ENCODE peak calls at places on chromosomes 3 and 15, in ten cellular contexts. One of them, this sample, is unnamed.

GRCh38 chr3:58323795-58324674 is 8.7 kb upstream of the PXK start:
- DNase-seq in esophagus muscularis mucosa: no peak
- DNase-seq in sigmoid colon: no peak
- DNase-seq in stomach: no peak
- DNase-seq in tibial nerve: no peak
- DNase-seq in right lobe of liver: no peak
- DNase-seq in thyroid gland: no peak
- DNase-seq in ovary: no peak
- DNase-seq in A549: no peak
- DNase-seq in H1: no peak
- DNase-seq in this sample: no peak

GRCh38 chr3:38117163-38117716 is 19.7 kb downstream of the ACAA1 start:
- DNase-seq in esophagus muscularis mucosa: no peak
- DNase-seq in sigmoid colon: peak; percentile 64
- DNase-seq in stomach: peak; percentile 59
- DNase-seq in tibial nerve: no peak
- DNase-seq in right lobe of liver: peak; percentile 90
- DNase-seq in thyroid gland: no peak
- DNase-seq in ovary: no peak
- DNase-seq in A549: no peak
- DNase-seq in H1: no peak
- DNase-seq in this sample: peak; percentile 72

GRCh38 chr3:186772281-186772885 is 11.0 kb upstream of the EIF4A2 start:
- DNase-seq in esophagus muscularis mucosa: no peak
- DNase-seq in sigmoid colon: no peak
- DNase-seq in stomach: no peak
- DNase-seq in tibial nerve: no peak
- DNase-seq in right lobe of liver: no peak
- DNase-seq in thyroid gland: no peak
- DNase-seq in ovary: no peak
- DNase-seq in A549: no peak
- DNase-seq in H1: no peak
- DNase-seq in this sample: no peak

GRCh38 chr3:195596648-195597628 is 13.2 kb upstream of the APOD start:
- DNase-seq in esophagus muscularis mucosa: no peak
- DNase-seq in sigmoid colon: peak; percentile 50
- DNase-seq in stomach: no peak
- DNase-seq in tibial nerve: no peak
- DNase-seq in right lobe of liver: no peak
- DNase-seq in thyroid gland: no peak
- DNase-seq in ovary: no peak
- DNase-seq in A549: no peak
- DNase-seq in H1: no peak
- DNase-seq in this sample: no peak

GRCh38 chr3:158105124-158105709 is 1.0 kb downstream of the SHOX2 start:
- DNase-seq in esophagus muscularis mucosa: no peak
- DNase-seq in sigmoid colon: no peak
- DNase-seq in stomach: no peak
- DNase-seq in tibial nerve: no peak
- DNase-seq in right lobe of liver: no peak
- DNase-seq in thyroid gland: no peak
- DNase-seq in ovary: no peak
- DNase-seq in A549: peak; percentile 19
- DNase-seq in H1: no peak
- DNase-seq in this sample: no peak

GRCh38 chr3:52694528-52695189 is 8.8 kb downstream of the GNL3 start:
- DNase-seq in esophagus muscularis mucosa: no peak
- DNase-seq in sigmoid colon: no peak
- DNase-seq in stomach: no peak
- DNase-seq in tibial nerve: no peak
- DNase-seq in right lobe of liver: no peak
- DNase-seq in thyroid gland: no peak
- DNase-seq in ovary: no peak
- DNase-seq in A549: no peak
- DNase-seq in H1: no peak
- DNase-seq in this sample: no peak

GRCh38 chr3:87228316-87228715 is 1.2 kb downstream of the CHMP2B start:
- DNase-seq in esophagus muscularis mucosa: no peak
- DNase-seq in sigmoid colon: no peak
- DNase-seq in stomach: no peak
- DNase-seq in tibial nerve: no peak
- DNase-seq in right lobe of liver: no peak
- DNase-seq in thyroid gland: no peak
- DNase-seq in ovary: no peak
- DNase-seq in A549: no peak
- DNase-seq in H1: no peak
- DNase-seq in this sample: no peak

GRCh38 chr15:77569647-77570186 is 63.0 kb downstream of the LINGO1 start:
- DNase-seq in esophagus muscularis mucosa: no peak
- DNase-seq in sigmoid colon: no peak
- DNase-seq in stomach: no peak
- DNase-seq in tibial nerve: no peak
- DNase-seq in right lobe of liver: no peak
- DNase-seq in thyroid gland: no peak
- DNase-seq in ovary: peak; percentile 59
- DNase-seq in A549: no peak
- DNase-seq in H1: no peak
- DNase-seq in this sample: no peak

GRCh38 chr3:195566797-195567196 is 16.9 kb downstream of the APOD start:
- DNase-seq in esophagus muscularis mucosa: no peak
- DNase-seq in sigmoid colon: no peak
- DNase-seq in stomach: no peak
- DNase-seq in tibial nerve: no peak
- DNase-seq in right lobe of liver: no peak
- DNase-seq in thyroid gland: no peak
- DNase-seq in ovary: no peak
- DNase-seq in A549: no peak
- DNase-seq in H1: no peak
- DNase-seq in this sample: no peak

GRCh38 chr15:40594429-40594836 is 384 bp downstream of the KNL1 start:
- DNase-seq in esophagus muscularis mucosa: peak; percentile 89
- DNase-seq in sigmoid colon: peak; percentile 67
- DNase-seq in stomach: no peak
- DNase-seq in tibial nerve: no peak
- DNase-seq in right lobe of liver: peak; percentile 74
- DNase-seq in thyroid gland: peak; percentile 54
- DNase-seq in ovary: no peak
- DNase-seq in A549: peak; percentile 58
- DNase-seq in H1: peak; percentile 17
- DNase-seq in this sample: peak; percentile 41

GRCh38 chr3:45067486-45067885 is 41.4 kb downstream of the CLEC3B start:
- DNase-seq in esophagus muscularis mucosa: no peak
- DNase-seq in sigmoid colon: no peak
- DNase-seq in stomach: no peak
- DNase-seq in tibial nerve: no peak
- DNase-seq in right lobe of liver: no peak
- DNase-seq in thyroid gland: no peak
- DNase-seq in ovary: no peak
- DNase-seq in A549: no peak
- DNase-seq in H1: no peak
- DNase-seq in this sample: no peak
- H3K27ac ChIP-seq in esophagus muscularis mucosa: no peak overlapping the region
- H3K27ac ChIP-seq in sigmoid colon: no peak overlapping the region
- H3K27ac ChIP-seq in stomach: no peak overlapping the region
- H3K27ac ChIP-seq in tibial nerve: no peak overlapping the region
- H3K27ac ChIP-seq in right lobe of liver: no peak overlapping the region
- H3K27ac ChIP-seq in thyroid gland: no peak overlapping the region
- H3K27ac ChIP-seq in ovary: no peak overlapping the region
- H3K27ac ChIP-seq in A549: no peak overlapping the region
- H3K27ac ChIP-seq in H1: no peak overlapping the region
- H3K27ac ChIP-seq in this sample: no peak overlapping the region

DNA sequence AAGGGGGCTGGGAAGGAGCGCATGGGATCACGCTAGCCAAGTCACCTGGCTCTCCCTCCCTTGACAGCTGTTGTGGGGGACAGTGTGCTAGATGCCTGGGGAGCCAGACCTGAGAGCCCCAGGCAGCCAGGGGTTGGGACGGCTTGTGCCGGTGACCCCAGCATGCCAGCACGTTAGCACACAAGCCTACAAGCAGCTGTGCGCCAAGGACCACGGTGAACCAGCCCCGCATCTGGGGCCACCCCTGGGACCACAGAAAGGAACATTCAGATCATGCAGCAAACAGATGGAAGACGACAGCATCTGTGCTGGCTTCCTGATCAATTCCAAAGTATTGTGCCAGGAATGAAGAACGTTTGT is 64.8 kb downstream of the NTRK3 start:
- DNase-seq in esophagus muscularis mucosa: no peak
- DNase-seq in sigmoid colon: no peak
- DNase-seq in stomach: no peak
- DNase-seq in tibial nerve: no peak
- DNase-seq in right lobe of liver: no peak
- DNase-seq in thyroid gland: no peak
- DNase-seq in ovary: no peak
- DNase-seq in A549: no peak
- DNase-seq in H1: no peak
- DNase-seq in this sample: no peak
- H3K4me3 ChIP-seq in esophagus muscularis mucosa: no peak overlapping the region
- H3K4me3 ChIP-seq in sigmoid colon: no peak overlapping the region
- H3K4me3 ChIP-seq in stomach: no peak overlapping the region
- H3K4me3 ChIP-seq in tibial nerve: no peak overlapping the region
- H3K4me3 ChIP-seq in right lobe of liver: no peak overlapping the region
- H3K4me3 ChIP-seq in thyroid gland: no peak overlapping the region
- H3K4me3 ChIP-seq in ovary: no peak overlapping the region
- H3K4me3 ChIP-seq in A549: no peak overlapping the region
- H3K4me3 ChIP-seq in H1: no peak overlapping the region
- H3K4me3 ChIP-seq in this sample: no peak overlapping the region

GRCh38 chr3:44628716-44629115 is 3.9 kb downstream of the ZNF197 start:
- DNase-seq in esophagus muscularis mucosa: no peak
- DNase-seq in sigmoid colon: no peak
- DNase-seq in stomach: no peak
- DNase-seq in tibial nerve: no peak
- DNase-seq in right lobe of liver: no peak
- DNase-seq in thyroid gland: no peak
- DNase-seq in ovary: no peak
- DNase-seq in A549: no peak
- DNase-seq in H1: no peak
- DNase-seq in this sample: no peak

DNA sequence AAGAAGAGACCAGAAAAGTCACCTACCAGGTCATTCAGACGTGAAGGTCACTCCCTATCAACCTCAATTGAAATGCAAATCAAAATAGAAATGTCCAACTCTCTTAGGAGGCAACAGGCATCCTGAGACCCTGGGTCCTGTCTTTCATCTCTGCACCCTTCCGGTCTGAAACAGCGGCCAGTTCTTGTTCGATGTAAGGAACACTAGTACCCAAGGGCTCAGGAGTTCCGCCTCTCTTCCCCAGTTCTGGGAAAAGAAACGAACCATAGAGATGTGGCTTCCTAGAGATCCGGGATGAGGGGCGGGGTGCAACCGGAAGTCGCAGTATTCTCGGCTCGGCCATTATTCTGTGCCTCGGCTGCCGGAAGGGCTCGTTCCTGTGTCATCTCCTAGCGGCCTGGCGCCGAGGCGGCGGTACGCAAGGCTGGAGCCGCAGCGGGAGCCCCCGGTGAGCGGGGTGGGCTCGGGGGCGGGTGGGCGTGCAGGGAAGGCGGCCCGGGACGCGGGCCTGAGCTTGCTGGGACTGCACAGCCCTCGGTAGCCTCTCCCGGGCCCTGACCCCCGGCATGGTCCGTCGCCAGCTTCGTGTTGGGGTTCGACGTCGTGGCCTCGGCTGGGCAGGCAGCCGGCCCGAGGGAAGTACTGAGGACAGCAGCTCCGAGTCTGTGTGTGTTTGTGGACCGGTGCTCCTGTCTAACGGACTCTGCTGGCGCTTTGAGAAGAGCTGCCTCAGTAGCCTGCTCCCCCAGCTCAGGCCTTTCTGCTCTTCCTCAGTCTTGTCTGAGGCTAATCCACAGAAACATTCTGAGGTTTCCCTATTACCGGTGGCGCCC is at the start of gene ZNF197:
- DNase-seq in esophagus muscularis mucosa: peak; percentile 95
- DNase-seq in sigmoid colon: peak; percentile 93
- DNase-seq in stomach: peak; percentile 82
- DNase-seq in tibial nerve: peak; percentile 59
- DNase-seq in right lobe of liver: peak; percentile 87
- DNase-seq in thyroid gland: peak; percentile 89
- DNase-seq in ovary: peak; percentile 85
- DNase-seq in A549: peak; percentile 88
- DNase-seq in H1: peak; percentile 74
- DNase-seq in this sample: peak; percentile 91
- TF ChIP-seq POLR2A in esophagus muscularis mucosa: no peak
- TF ChIP-seq POLR2A in sigmoid colon: no peak
- TF ChIP-seq POLR2A in stomach: no peak
- TF ChIP-seq POLR2A in tibial nerve: no peak
- TF ChIP-seq POLR2A in right lobe of liver: peak; percentile 47
- TF ChIP-seq POLR2A in thyroid gland: no peak
- TF ChIP-seq POLR2A in ovary: no peak
- TF ChIP-seq POLR2A in A549: peak; percentile 13
- TF ChIP-seq POLR2A in H1: peak; percentile 68
- TF ChIP-seq POLR2A in this sample: peak; percentile 20

GRCh38 chr3:20083253-20083652 is 43.0 kb downstream of the KAT2B start:
- DNase-seq in esophagus muscularis mucosa: no peak
- DNase-seq in sigmoid colon: no peak
- DNase-seq in stomach: no peak
- DNase-seq in tibial nerve: no peak
- DNase-seq in right lobe of liver: no peak
- DNase-seq in thyroid gland: no peak
- DNase-seq in ovary: no peak
- DNase-seq in A549: no peak
- DNase-seq in H1: no peak
- DNase-seq in this sample: no peak

GRCh38 chr3:20080956-20081554 is 40.8 kb downstream of the KAT2B start:
- DNase-seq in esophagus muscularis mucosa: no peak
- DNase-seq in sigmoid colon: peak; percentile 66
- DNase-seq in stomach: peak; percentile 68
- DNase-seq in tibial nerve: no peak
- DNase-seq in right lobe of liver: peak; percentile 94
- DNase-seq in thyroid gland: peak; percentile 54
- DNase-seq in ovary: no peak
- DNase-seq in A549: peak; percentile 12
- DNase-seq in H1: no peak
- DNase-seq in this sample: peak; percentile 88

GRCh38 chr3:20078194-20078709 is 38.0 kb downstream of the KAT2B start:
- DNase-seq in esophagus muscularis mucosa: no peak
- DNase-seq in sigmoid colon: no peak
- DNase-seq in stomach: no peak
- DNase-seq in tibial nerve: no peak
- DNase-seq in right lobe of liver: no peak
- DNase-seq in thyroid gland: no peak
- DNase-seq in ovary: no peak
- DNase-seq in A549: no peak
- DNase-seq in H1: no peak
- DNase-seq in this sample: no peak

GRCh38 chr3:20079621-20080020 is 39.4 kb downstream of the KAT2B start:
- DNase-seq in esophagus muscularis mucosa: no peak
- DNase-seq in sigmoid colon: no peak
- DNase-seq in stomach: no peak
- DNase-seq in tibial nerve: no peak
- DNase-seq in right lobe of liver: no peak
- DNase-seq in thyroid gland: no peak
- DNase-seq in ovary: no peak
- DNase-seq in A549: no peak
- DNase-seq in H1: no peak
- DNase-seq in this sample: no peak

DNA sequence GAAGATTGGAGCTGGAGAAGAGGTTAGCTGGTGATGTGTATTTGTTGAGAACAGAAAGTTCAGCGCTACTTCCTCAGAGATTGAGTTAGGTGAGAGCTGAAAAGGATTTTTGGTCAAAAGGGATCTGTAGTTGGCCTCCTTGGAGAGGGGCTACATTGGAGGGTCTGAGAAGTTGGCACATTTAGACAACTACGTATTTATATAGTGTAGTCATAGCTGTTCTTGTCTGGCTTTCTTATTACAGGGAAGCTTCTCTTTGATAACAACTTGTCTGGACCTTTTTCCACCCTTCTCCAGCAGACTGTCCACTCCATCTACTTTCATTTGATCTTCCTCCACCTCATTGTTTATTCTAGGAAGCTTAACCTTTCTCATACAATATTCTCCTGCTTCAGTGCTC is 43.7 kb downstream of the KAT2B start:
- DNase-seq in esophagus muscularis mucosa: no peak
- DNase-seq in sigmoid colon: no peak
- DNase-seq in stomach: no peak
- DNase-seq in tibial nerve: no peak
- DNase-seq in right lobe of liver: no peak
- DNase-seq in thyroid gland: no peak
- DNase-seq in ovary: no peak
- DNase-seq in A549: no peak
- DNase-seq in H1: no peak
- DNase-seq in this sample: no peak
- H3K27ac ChIP-seq in esophagus muscularis mucosa: no peak overlapping the region
- H3K27ac ChIP-seq in sigmoid colon: no peak overlapping the region
- H3K27ac ChIP-seq in stomach: no peak overlapping the region
- H3K27ac ChIP-seq in tibial nerve: no peak overlapping the region
- H3K27ac ChIP-seq in right lobe of liver: no peak overlapping the region
- H3K27ac ChIP-seq in thyroid gland: no peak overlapping the region
- H3K27ac ChIP-seq in ovary: no peak overlapping the region
- H3K27ac ChIP-seq in A549: no peak overlapping the region
- H3K27ac ChIP-seq in H1: no peak overlapping the region
- H3K27ac ChIP-seq in this sample: no peak overlapping the region

This sample was measured in body of pancreas.